ENCODE peak calls at places on chromosomes 4 and X, in nine cellular contexts. J is hippocampal formation, Y is HFFc6, W is HTR-8/SVneo, A is GM18507, P is ACHN, K is H9, C is upper lobe of right lung, L is substantia nigra. X is an unnamed sample.

GRCh38 chrX:18654873-18655836 is 16.8 kb downstream of the RS1 start:
- DNase-seq in J (no peak), Y (no peak), W (no peak), A (no peak), P (no peak), K (no peak), C (no peak), L (no peak), X (no peak)

GRCh38 chr4:113893546-113893945 is 85.9 kb downstream of the ARSJ start:
- DNase-seq in J (no peak), Y (no peak), W (no peak), A (no peak), P (no peak), K (no peak), C (no peak), L (no peak), X (peak)

GRCh38 chr4:26326791-26327190 is 6.0 kb downstream of the RBPJ start:
- DNase-seq in J (no peak), Y (peak), W (no peak), A (no peak), P (peak), K (no peak), C (no peak), L (no peak), X (no peak)

GRCh38 chr4:165440415-165440882 is 61.6 kb downstream of the CPE start:
- DNase-seq in J (no peak), Y (peak), W (peak), A (no peak), P (no peak), K (no peak), C (no peak), L (no peak), X (no peak)

GRCh38 chrX:122866527-122866926 is 317.6 kb upstream of the GRIA3 start:
- DNase-seq in J (no peak), Y (peak), W (no peak), A (no peak), P (no peak), K (no peak), C (no peak), L (no peak), X (no peak)

GRCh38 chr4:150337709-150338108 is 244.2 kb upstream of the MAB21L2 start:
- DNase-seq in J (no peak), Y (peak), W (peak), A (no peak), P (no peak), K (no peak), C (no peak), L (no peak), X (no peak)

GRCh38 chr4:1517592-1518411 is 111.6 kb upstream of the NKX1-1 start:
- DNase-seq in J (no peak), Y (no peak), W (no peak), A (no peak), P (no peak), K (no peak), C (peak), L (no peak), X (no peak)

GRCh38 chr4:52880994-52881393 is 18.9 kb downstream of the RASL11B start:
- DNase-seq in J (no peak), Y (no peak), W (no peak), A (no peak), P (no peak), K (no peak), C (no peak), L (no peak), X (no peak)

X was measured in Karpas-422.